ENCODE peak calls at places on chromosome 15, in seven cellular contexts. F, X, L, V, A, N and P are unnamed samples.

GRCh38 chr15:78368671-78369070 is 28.5 kb downstream of the CRABP1 start:
- DNase-seq in F (no peak), X (no peak), L (no peak), V (no peak), A (no peak), N (no peak), P (no peak)

GRCh38 chr15:77096131-77096530 is 25.2 kb upstream of the TSPAN3 start:
- DNase-seq in F (no peak), X (no peak), L (no peak), V (no peak), A (no peak), N (no peak), P (no peak)

GRCh38 chr15:84805221-84805620 is 11.9 kb upstream of the ALPK3 start:
- DNase-seq in F (no peak), X (no peak), L (no peak), V (no peak), A (no peak), N (no peak), P (no peak)

GRCh38 chr15:77869021-77869895 is 208.3 kb downstream of the TBC1D2B start:
- DNase-seq in F (no peak), X (no peak), L (no peak), V (no peak), A (no peak), N (no peak), P (no peak)

GRCh38 chr15:84883433-84883832 is 1.0 kb upstream of the SLC28A1 start:
- DNase-seq in F (no peak), X (no peak), L (no peak), V (no peak), A (no peak), N (no peak), P (no peak)

GRCh38 chr15:50234764-50235163 is 30.8 kb downstream of the HDC start:
- DNase-seq in F (no peak), X (no peak), L (no peak), V (no peak), A (no peak), N (no peak), P (no peak)

GRCh38 chr15:31488437-31489204 is 162.0 kb downstream of the KLF13 start:
- DNase-seq in F (peak; percentile 78), X (peak; percentile 43), L (peak; percentile 60), V (peak; percentile 45), A (peak; percentile 82), N (peak; percentile 60), P (peak; percentile 83)

GRCh38 chr15:51869074-51869425 is 39.6 kb downstream of the TMOD3 start:
- DNase-seq in F (no peak), X (no peak), L (no peak), V (no peak), A (no peak), N (no peak), P (peak; percentile 63)

GRCh38 chr15:73813071-73813470 is 59.9 kb upstream of the INSYN1 start:
- DNase-seq in F (no peak), X (no peak), L (no peak), V (no peak), A (no peak), N (no peak), P (no peak)

GRCh38 chr15:71542836-71543235 is 267.5 kb upstream of the NR2E3 start:
- DNase-seq in F (no peak), X (no peak), L (no peak), V (no peak), A (no peak), N (no peak), P (no peak)

GRCh38 chr15:60928210-60928609 is 300.9 kb downstream of the RORA start:
- DNase-seq in F (no peak), X (no peak), L (no peak), V (no peak), A (no peak), N (no peak), P (no peak)

GRCh38 chr15:97126556-97127233 is 796.2 kb downstream of the NR2F2 start:
- DNase-seq in F (no peak), X (no peak), L (no peak), V (no peak), A (no peak), N (no peak), P (no peak)

GRCh38 chr15:36970522-36970921 is 129.8 kb downstream of the MEIS2 start:
- DNase-seq in F (no peak), X (no peak), L (no peak), V (no peak), A (no peak), N (no peak), P (no peak)

DNA sequence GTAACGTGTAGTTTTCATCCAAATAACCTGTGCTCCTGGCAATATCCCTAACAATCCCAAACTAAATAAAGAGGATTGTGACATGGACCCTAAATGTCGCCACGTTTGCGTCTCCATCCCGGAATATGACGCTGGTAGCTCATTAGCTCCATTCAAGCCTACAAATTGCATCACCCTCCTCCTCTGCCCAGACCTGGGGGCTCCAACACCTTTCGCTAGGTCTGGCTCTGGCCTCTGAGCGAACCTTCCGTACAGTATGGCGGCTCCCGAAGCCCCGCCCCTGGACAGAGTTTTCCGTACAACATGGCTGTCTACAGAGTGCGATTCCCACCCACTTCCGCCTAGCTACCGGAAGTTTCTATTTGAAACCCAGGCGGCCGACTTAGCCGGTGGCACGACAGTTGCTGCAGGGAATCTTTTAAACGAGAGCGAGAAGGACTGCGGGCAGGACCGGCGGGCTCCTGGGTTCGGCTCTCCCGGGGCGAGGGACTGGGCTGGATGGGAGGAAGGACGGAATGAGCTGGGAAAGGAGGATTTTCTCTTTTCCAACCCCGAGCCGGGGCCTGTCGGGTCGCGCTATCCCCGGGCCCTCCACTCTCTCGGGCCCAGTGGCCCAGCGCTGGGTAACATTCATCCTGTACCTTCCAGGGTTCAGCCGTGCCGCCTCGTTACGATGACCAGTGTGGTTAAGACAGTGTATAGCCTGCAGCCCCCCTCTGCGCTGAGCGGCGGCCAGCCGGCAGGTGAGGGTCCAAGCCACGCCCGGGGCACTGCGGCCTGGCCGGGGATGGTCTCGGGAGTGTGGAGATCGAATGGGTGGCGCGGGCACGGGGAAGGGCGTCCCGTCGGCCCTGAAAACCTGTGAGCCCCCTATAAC is at the start of gene KNSTRN:
- DNase-seq in F (peak; percentile 63), X (peak; percentile 91), L (peak; percentile 88), V (peak; percentile 86), A (peak; percentile 94), N (peak; percentile 94), P (peak; percentile 89)
- TF ChIP-seq POLR2A in F (peak; percentile 82), X (peak; percentile 29), L (no peak), V (no peak), A (no peak), N (peak; percentile 57), P (peak; percentile 48)

DNA sequence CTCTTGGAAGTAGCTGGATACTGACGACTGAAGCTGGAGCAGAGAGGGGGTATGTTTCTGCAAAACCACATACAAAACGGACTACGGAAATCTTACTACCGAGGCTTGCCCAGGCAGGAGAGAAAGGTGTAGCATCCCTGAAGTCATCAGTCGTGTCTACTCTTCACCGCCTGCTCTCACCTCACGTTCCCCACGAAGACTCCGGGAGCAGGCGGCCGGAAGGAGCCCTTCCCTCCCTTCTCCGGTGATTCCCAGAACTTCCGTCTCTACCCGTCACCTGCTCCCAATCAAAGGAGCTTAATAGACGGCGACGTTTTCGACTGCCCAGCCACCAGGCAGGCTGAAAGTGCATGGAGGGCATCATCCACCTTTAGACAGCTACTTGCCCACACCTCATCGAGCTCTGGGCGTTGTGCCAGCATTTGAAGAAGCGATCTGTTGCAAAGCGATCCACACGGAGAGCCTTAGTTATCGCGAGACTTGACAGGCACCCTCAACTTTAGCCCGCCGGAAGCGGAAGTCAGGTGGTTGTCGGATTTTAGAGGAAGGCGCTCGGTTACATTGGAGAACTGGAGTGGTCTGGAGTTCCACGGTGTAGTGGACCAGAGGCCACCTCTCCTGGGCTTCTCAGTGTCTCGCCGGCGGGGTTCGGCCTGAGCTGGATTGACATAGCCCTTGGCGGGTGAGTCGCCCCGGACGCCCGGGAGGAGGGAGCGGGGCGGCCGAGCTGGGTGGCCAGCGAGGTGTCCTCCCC is at the start of gene RAMAC:
- DNase-seq in F (peak; percentile 93), X (peak; percentile 93), L (peak; percentile 93), V (peak; percentile 91), A (peak; percentile 95), N (peak; percentile 94), P (peak; percentile 95)
- TF ChIP-seq POLR2A in F (peak; percentile 88), X (peak; percentile 79), L (no peak), V (peak; percentile 62), A (no peak), N (peak; percentile 82), P (peak; percentile 67)

GRCh38 chr15:49155110-49155833 is at the start of gene COPS2:
- DNase-seq in F (peak; percentile 98), X (peak; percentile 95), L (peak; percentile 95), V (peak; percentile 95), A (peak; percentile 93), N (peak; percentile 95), P (peak; percentile 88)

GRCh38 chr15:49154799-49155109 is 645 bp downstream of the COPS2 start:
- DNase-seq in F (no peak), X (no peak), L (no peak), V (no peak), A (no peak), N (no peak), P (no peak)

GRCh38 chr15:49154359-49154758 is 1.0 kb downstream of the COPS2 start:
- DNase-seq in F (no peak), X (no peak), L (no peak), V (no peak), A (no peak), N (no peak), P (no peak)

GRCh38 chr15:49152552-49153337 is 2.7 kb downstream of the COPS2 start:
- DNase-seq in F (no peak), X (no peak), L (no peak), V (no peak), A (no peak), N (no peak), P (no peak)

DNA sequence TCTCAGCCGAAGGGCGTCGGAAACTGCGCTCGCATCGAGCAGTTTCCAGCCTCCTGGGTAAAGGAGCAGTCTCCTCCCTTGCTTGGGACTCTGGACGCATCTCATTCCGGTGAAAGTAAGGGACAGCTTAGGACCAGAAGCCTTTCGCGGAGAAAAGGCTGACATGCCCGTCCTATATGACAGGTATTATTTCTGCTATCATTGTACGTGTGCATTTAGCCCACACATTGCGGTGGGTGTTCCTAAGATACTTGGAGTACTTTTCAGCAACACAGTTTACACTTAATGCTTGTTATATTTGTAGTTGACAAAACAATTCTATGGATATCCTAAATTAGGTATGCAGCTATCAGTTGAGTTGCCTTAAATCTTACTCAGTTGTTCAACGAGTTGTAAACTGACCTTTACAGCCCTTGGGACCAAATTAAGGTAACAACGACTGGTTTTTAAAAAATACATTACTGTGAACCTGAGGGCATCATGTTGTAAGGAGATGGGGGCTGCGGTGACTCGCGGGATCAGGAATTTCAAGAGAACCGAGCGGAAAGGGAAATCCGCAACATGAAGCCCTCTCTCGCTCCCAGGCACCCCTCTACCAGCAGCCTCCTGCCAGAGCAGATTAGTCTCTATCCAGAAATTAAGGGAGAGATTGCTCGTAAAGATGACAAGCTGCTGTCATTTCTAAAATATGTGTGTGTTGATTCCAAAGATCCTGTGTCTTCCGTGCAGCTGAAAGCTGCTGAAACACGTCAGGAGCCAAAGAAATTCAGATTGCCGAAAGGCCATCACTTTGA is 632 bp upstream of the COPS2 start:
- DNase-seq in F (no peak), X (no peak), L (no peak), V (no peak), A (no peak), N (no peak), P (no peak)
- TF ChIP-seq POLR2A in F (no peak), X (no peak), L (no peak), V (no peak), A (no peak), N (no peak), P (no peak)

DNA sequence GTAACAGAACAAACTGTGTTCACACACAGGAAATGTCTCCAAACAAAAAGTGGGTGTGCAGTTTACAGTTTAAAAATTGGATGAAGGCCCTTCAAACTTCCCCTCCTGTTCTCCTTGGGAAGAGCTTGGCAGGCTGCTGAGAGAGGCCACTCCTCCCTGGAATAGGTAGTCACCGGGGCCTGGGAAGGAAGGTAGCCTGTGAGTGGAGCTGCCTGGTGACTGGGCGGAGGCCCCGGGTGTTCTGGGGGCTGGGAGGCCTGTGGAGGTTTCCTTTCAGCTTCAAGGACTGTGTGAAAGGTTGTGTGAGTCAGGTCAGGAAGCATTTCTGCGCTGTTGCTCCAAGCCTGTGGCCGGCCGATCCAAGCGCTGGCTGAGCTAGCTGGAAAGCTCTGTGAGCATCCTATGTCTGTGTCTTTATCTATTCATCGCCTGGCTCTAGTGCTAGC is 14.1 kb downstream of the SLCO3A1 start:
- DNase-seq in F (no peak), X (peak; percentile 56), L (no peak), V (peak; percentile 83), A (peak; percentile 81), N (peak; percentile 21), P (no peak)
- TF ChIP-seq POLR2A in F (no peak), X (no peak), L (no peak), V (no peak), A (no peak), N (no peak), P (no peak)